ENCODE peak calls at places on chromosomes 12 and 14, in six cellular contexts. B, U, K, X, Y and W are unnamed samples. For H3K36me3 and H3K9me3, the result is how much of the 10 kb centered on the place peaks cover.

GRCh38 chr12:80567391-80567790 is 123.4 kb downstream of the PTPRQ start:
- DNase-seq in K (peak), Y (no peak), U (peak), B (no peak), X (no peak), W (no peak)

GRCh38 chr14:38122241-38122640 is 85.5 kb upstream of the SSTR1 start:
- DNase-seq in K (no peak), X (no peak), U (peak), B (no peak), Y (no peak), W (no peak)

GRCh38 chr12:66397574-66397973 is 95.3 kb downstream of the HELB start:
- DNase-seq in K (no peak), U (peak), Y (no peak), B (no peak), X (no peak), W (no peak)

GRCh38 chr12:74412607-74413230 is 124.9 kb upstream of the ATXN7L3B start:
- DNase-seq in X (peak), B (no peak), U (peak), K (peak), Y (no peak), W (no peak)

GRCh38 chr14:103385994-103386491 is 828 bp downstream of the MARK3 start:
- DNase-seq in K (peak), Y (peak), B (peak), X (peak), U (peak), W (peak)

GRCh38 chr14:50082784-50083466 is 33.4 kb downstream of the VCPKMT start:
- DNase-seq in X (no peak), B (peak), U (no peak), Y (no peak), K (no peak), W (no peak)

GRCh38 chr12:51098611-51099010 is 15.2 kb upstream of the CSRNP2 start:
- DNase-seq in B (no peak), U (peak), K (no peak), Y (no peak), X (no peak), W (no peak)

GRCh38 chr14:39006721-39007410 is 96.2 kb downstream of the SEC23A start:
- DNase-seq in U (peak), K (no peak), B (no peak), Y (no peak), X (no peak), W (no peak)

GRCh38 chr12:29616664-29617409 is 119.4 kb upstream of the OVCH1 start:
- DNase-seq in U (peak), Y (no peak), K (no peak), B (no peak), X (peak), W (no peak)

GRCh38 chr14:91118511-91119068 is 4.7 kb downstream of the DGLUCY start:
- DNase-seq in U (no peak), B (no peak), X (no peak), K (no peak), Y (no peak), W (no peak)

GRCh38 chr12:130776857-130777339 is 60.8 kb upstream of the RIMBP2 start:
- DNase-seq in U (no peak), K (no peak), B (no peak), X (no peak), Y (no peak), W (no peak)

GRCh38 chr12:106138279-106138645 is 492 bp downstream of the NUAK1 start:
- DNase-seq in U (peak), K (peak), X (peak), Y (no peak), B (no peak), W (no peak)

GRCh38 chr12:98406378-98406777 is 109.0 kb upstream of the TMPO start:
- DNase-seq in X (no peak), Y (no peak), K (no peak), U (no peak), B (no peak), W (no peak)

GRCh38 chr12:116918464-116918863 is 7.7 kb downstream of the FBXW8 start:
- DNase-seq in X (no peak), U (no peak), Y (no peak), K (no peak), B (no peak), W (no peak)

DNA sequence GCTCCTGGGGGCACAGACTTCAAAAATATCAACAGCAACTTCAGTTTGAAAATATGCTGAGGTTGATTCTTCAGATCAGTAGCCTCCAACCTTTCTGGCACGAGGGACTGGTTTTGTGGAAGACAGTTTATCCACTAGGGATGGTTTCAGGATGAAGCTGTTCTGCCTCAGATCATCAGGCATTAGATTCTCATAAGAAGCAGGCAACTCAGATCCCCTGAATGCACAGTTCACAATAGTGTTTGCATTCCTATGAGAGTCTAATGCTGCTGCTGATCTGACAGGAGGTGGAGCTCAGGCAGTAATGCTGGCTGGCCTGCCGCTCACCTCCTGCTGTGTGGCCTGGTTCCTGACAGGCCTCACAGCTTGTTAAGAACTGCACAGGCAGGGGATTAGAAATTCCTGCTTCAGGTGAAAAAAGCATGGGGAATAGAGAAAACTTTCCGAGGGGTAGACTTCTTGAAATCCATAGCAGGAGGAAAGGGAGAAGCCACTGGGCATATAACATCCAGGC is 12.8 kb downstream of the EPYC start:
- DNase-seq in Y (no peak), B (no peak), K (no peak), X (no peak), U (no peak), W (no peak)
- H3K4me3 ChIP-seq in Y (no peak), B (no peak), K (no peak), X (no peak), U (no peak), W (no peak)

DNA sequence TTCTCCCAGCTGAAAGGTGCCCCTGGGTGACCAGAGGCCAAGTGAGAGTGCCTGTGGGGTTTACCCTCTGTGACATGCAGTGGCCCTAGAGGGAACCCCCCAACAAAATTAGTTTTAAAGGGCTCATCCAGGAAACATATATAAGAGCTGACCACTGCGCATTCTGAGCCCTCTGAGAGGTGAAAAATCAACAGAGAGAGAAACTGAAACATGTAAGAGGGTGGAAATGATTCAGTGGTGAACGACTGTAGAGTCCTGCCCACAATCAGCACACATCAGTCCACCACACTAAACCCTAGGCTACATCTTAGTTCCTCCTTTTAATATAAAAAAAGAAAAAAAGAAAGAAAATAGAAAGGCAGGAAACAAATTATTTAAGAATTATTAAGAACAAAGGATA is 21.0 kb upstream of the ACSM4 start:
- DNase-seq in K (no peak), B (no peak), X (no peak), Y (no peak), U (no peak), W (no peak)
- H3K36me3 ChIP-seq in K (under half), B (under half), X (under half), Y (under half), U (under half), W (under half)

GRCh38 chr14:24734917-24735500 is 101.0 kb upstream of the GZMB start:
- DNase-seq in B (no peak), X (peak), K (peak), Y (no peak), U (peak), W (peak)

GRCh38 chr14:24741871-24742270 is 107.9 kb upstream of the GZMB start:
- DNase-seq in B (no peak), X (no peak), U (peak), Y (no peak), K (no peak), W (no peak)

GRCh38 chr14:24735984-24736630 is 102.1 kb upstream of the GZMB start:
- DNase-seq in K (no peak), Y (no peak), X (no peak), B (no peak), U (no peak), W (no peak)
- H3K9me3 ChIP-seq in K (under half), Y (under half), X (under half), B (under half), U (under half), W (under half)

GRCh38 chr12:22856120-22856699 is 231.2 kb downstream of the ETNK1 start:
- DNase-seq in K (peak), X (peak), B (no peak), Y (no peak), U (peak), W (no peak)

GRCh38 chr12:22855456-22855855 is 230.5 kb downstream of the ETNK1 start:
- DNase-seq in U (no peak), B (no peak), X (no peak), K (no peak), Y (no peak), W (no peak)

GRCh38 chr12:22860926-22861325 is 236.0 kb downstream of the ETNK1 start:
- DNase-seq in B (no peak), K (no peak), Y (no peak), X (peak), U (no peak), W (no peak)

DNA sequence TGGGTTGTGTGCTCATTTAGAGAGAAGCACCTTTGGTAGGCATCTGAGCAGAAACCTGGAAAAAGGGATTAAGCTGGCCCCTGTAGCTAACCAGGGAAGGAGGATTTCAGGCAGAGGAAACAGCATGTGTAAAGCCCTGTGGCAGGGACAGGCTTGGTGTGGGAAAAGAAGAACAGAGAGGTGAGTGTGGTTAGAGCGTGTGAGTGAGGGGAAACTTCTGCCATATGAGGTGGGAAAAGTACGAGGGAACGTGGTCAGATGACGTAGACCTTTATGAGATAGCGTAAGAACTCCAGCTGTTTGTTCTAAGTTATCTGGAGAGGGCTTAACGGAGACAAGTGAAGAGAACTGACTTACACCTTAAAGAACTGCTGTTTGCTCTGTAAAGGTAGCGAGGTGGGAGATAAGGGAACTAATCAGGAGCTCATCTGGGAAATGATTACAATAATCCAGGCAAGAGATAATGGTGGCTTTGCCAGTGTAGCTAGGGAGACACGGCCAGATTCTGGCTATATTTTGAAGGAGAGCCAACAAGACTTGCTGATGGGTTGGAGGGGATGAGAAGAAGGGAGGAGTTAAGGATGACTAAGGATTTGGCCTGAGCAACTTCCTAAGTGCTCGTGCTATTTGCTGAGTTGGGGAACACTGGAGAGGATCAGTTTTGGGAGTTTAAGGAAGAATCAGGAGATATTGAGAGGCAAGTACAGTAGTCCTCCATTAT is 234.0 kb downstream of the ETNK1 start:
- DNase-seq in X (no peak), Y (no peak), U (peak), K (peak), B (no peak), W (no peak)
- H3K4me3 ChIP-seq in X (no peak), Y (no peak), U (no peak), K (no peak), B (no peak), W (no peak)

GRCh38 chr14:94049625-94050023 is 23.5 kb downstream of the OTUB2 start:
- DNase-seq in K (no peak), Y (no peak), B (no peak), X (no peak), U (no peak), W (no peak)
- H3K36me3 ChIP-seq in K (under half), Y (under half), B (under half), X (half or more), U (under half), W (under half)

DNA sequence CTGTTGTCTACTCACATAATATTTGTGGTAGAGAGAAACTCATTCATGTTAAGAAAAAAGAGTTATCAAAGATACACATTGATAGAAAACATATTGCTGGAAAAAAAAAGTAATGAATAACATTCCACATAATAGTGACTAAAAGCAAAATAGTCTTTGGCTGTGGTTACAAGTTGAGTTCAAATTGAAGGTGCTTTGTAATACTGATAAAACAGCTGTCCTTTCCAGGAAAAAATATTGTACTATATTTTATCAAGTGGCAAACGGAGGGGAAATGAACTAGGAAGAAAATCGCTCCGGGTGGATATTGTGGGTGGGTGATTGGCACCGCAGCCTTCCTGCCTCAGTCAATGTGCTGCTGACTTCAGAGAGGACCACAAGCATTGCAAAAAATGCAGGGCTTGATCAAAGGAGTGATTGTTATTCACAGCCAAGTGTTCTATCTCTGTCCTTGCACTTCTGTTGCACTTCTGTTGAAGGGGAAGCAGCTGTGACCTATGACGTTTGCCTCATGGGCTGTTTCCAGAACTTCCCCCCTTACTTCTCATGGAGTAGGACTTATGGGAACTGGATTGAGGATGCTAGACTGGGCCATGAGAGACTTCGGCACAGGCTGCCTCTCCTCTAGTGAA is 114.4 kb downstream of the VRK1 start:
- DNase-seq in B (no peak), K (no peak), X (no peak), Y (no peak), U (no peak), W (no peak)
- H3K9me3 ChIP-seq in B (under half), K (under half), X (under half), Y (under half), U (under half), W (under half)